ENCODE peak calls at places on chromosomes 3 and 15, in nine cellular contexts. One of them, this sample, is unnamed.

GRCh38 chr3:98587654-98588532 is 5.5 kb downstream of the CPOX start:
- DNase-seq in amniotic stem cell: peak; percentile 18
- DNase-seq in NCI-H510A treated with DMSO at 0.1 percent for 48 hours: no peak
- DNase-seq in AG09309: no peak
- DNase-seq in fibroblast of lung: no peak
- DNase-seq in ELR: no peak
- DNase-seq in NCI-H748 treated with DMSO at 0.1 percent for 48 hours: no peak
- DNase-seq in IMR-90: peak; percentile 29
- DNase-seq in Calu3: no peak
- DNase-seq in this sample: no peak

GRCh38 chr15:85600001-85600400 is 194.7 kb downstream of the KLHL25 start:
- DNase-seq in Calu3: no peak
- DNase-seq in amniotic stem cell: no peak
- DNase-seq in IMR-90: no peak
- DNase-seq in ELR: no peak
- DNase-seq in NCI-H748 treated with DMSO at 0.1 percent for 48 hours: no peak
- DNase-seq in AG09309: no peak
- DNase-seq in NCI-H510A treated with DMSO at 0.1 percent for 48 hours: no peak
- DNase-seq in fibroblast of lung: no peak
- DNase-seq in this sample: no peak

GRCh38 chr3:39631136-39631535 is 163.7 kb downstream of the MOBP start:
- DNase-seq in Calu3: no peak
- DNase-seq in fibroblast of lung: no peak
- DNase-seq in AG09309: no peak
- DNase-seq in NCI-H748 treated with DMSO at 0.1 percent for 48 hours: no peak
- DNase-seq in ELR: no peak
- DNase-seq in NCI-H510A treated with DMSO at 0.1 percent for 48 hours: no peak
- DNase-seq in amniotic stem cell: no peak
- DNase-seq in IMR-90: no peak
- DNase-seq in this sample: no peak

GRCh38 chr3:175656451-175656850 is 797.3 kb downstream of the NAALADL2 start:
- DNase-seq in fibroblast of lung: no peak
- DNase-seq in AG09309: no peak
- DNase-seq in ELR: no peak
- DNase-seq in IMR-90: no peak
- DNase-seq in NCI-H748 treated with DMSO at 0.1 percent for 48 hours: no peak
- DNase-seq in NCI-H510A treated with DMSO at 0.1 percent for 48 hours: no peak
- DNase-seq in amniotic stem cell: no peak
- DNase-seq in Calu3: no peak
- DNase-seq in this sample: no peak

GRCh38 chr3:53708001-53708621 is 138.1 kb downstream of the CHDH start:
- DNase-seq in NCI-H748 treated with DMSO at 0.1 percent for 48 hours: peak; percentile 9
- DNase-seq in NCI-H510A treated with DMSO at 0.1 percent for 48 hours: peak; percentile 77
- DNase-seq in IMR-90: no peak
- DNase-seq in fibroblast of lung: no peak
- DNase-seq in ELR: no peak
- DNase-seq in amniotic stem cell: no peak
- DNase-seq in AG09309: no peak
- DNase-seq in Calu3: no peak
- DNase-seq in this sample: peak; percentile 12

GRCh38 chr3:164267031-164267430 is 811.3 kb downstream of the SI start:
- DNase-seq in fibroblast of lung: no peak
- DNase-seq in AG09309: no peak
- DNase-seq in Calu3: no peak
- DNase-seq in IMR-90: no peak
- DNase-seq in ELR: no peak
- DNase-seq in NCI-H748 treated with DMSO at 0.1 percent for 48 hours: no peak
- DNase-seq in NCI-H510A treated with DMSO at 0.1 percent for 48 hours: no peak
- DNase-seq in amniotic stem cell: no peak
- DNase-seq in this sample: no peak

GRCh38 chr3:12557472-12558105 is 702 bp downstream of the MKRN2 start:
- DNase-seq in ELR: peak; percentile 51
- DNase-seq in fibroblast of lung: peak; percentile 68
- DNase-seq in NCI-H510A treated with DMSO at 0.1 percent for 48 hours: peak; percentile 12
- DNase-seq in Calu3: no peak
- DNase-seq in AG09309: no peak
- DNase-seq in IMR-90: peak; percentile 59
- DNase-seq in NCI-H748 treated with DMSO at 0.1 percent for 48 hours: no peak
- DNase-seq in amniotic stem cell: no peak
- DNase-seq in this sample: no peak

GRCh38 chr3:164095279-164095678 is 983.0 kb downstream of the SI start:
- DNase-seq in Calu3: no peak
- DNase-seq in amniotic stem cell: no peak
- DNase-seq in NCI-H510A treated with DMSO at 0.1 percent for 48 hours: no peak
- DNase-seq in ELR: peak; percentile 11
- DNase-seq in AG09309: no peak
- DNase-seq in IMR-90: no peak
- DNase-seq in NCI-H748 treated with DMSO at 0.1 percent for 48 hours: no peak
- DNase-seq in fibroblast of lung: no peak
- DNase-seq in this sample: no peak

GRCh38 chr3:50926868-50927267 is 252.1 kb downstream of the DOCK3 start:
- DNase-seq in NCI-H748 treated with DMSO at 0.1 percent for 48 hours: no peak
- DNase-seq in fibroblast of lung: no peak
- DNase-seq in amniotic stem cell: no peak
- DNase-seq in Calu3: no peak
- DNase-seq in AG09309: no peak
- DNase-seq in NCI-H510A treated with DMSO at 0.1 percent for 48 hours: no peak
- DNase-seq in IMR-90: no peak
- DNase-seq in ELR: no peak
- DNase-seq in this sample: no peak

GRCh38 chr15:70480196-70480856 is 283.0 kb downstream of the UACA start:
- DNase-seq in IMR-90: no peak
- DNase-seq in NCI-H748 treated with DMSO at 0.1 percent for 48 hours: no peak
- DNase-seq in NCI-H510A treated with DMSO at 0.1 percent for 48 hours: no peak
- DNase-seq in Calu3: no peak
- DNase-seq in fibroblast of lung: no peak
- DNase-seq in AG09309: no peak
- DNase-seq in ELR: peak; percentile 26
- DNase-seq in amniotic stem cell: no peak
- DNase-seq in this sample: no peak

GRCh38 chr3:129386984-129387383 is 41.5 kb downstream of the EFCAB12 start:
- DNase-seq in NCI-H748 treated with DMSO at 0.1 percent for 48 hours: no peak
- DNase-seq in amniotic stem cell: no peak
- DNase-seq in AG09309: no peak
- DNase-seq in NCI-H510A treated with DMSO at 0.1 percent for 48 hours: no peak
- DNase-seq in ELR: no peak
- DNase-seq in Calu3: no peak
- DNase-seq in fibroblast of lung: no peak
- DNase-seq in IMR-90: no peak
- DNase-seq in this sample: no peak

GRCh38 chr3:124858275-124858674 is 28.9 kb downstream of the ITGB5 start:
- DNase-seq in AG09309: no peak
- DNase-seq in amniotic stem cell: no peak
- DNase-seq in fibroblast of lung: peak; percentile 58
- DNase-seq in IMR-90: peak; percentile 54
- DNase-seq in ELR: peak; percentile 63
- DNase-seq in Calu3: no peak
- DNase-seq in NCI-H510A treated with DMSO at 0.1 percent for 48 hours: no peak
- DNase-seq in NCI-H748 treated with DMSO at 0.1 percent for 48 hours: no peak
- DNase-seq in this sample: no peak

GRCh38 chr3:96319176-96319575 is 495.2 kb upstream of the EPHA6 start:
- DNase-seq in Calu3: no peak
- DNase-seq in ELR: no peak
- DNase-seq in NCI-H748 treated with DMSO at 0.1 percent for 48 hours: no peak
- DNase-seq in NCI-H510A treated with DMSO at 0.1 percent for 48 hours: no peak
- DNase-seq in IMR-90: no peak
- DNase-seq in amniotic stem cell: no peak
- DNase-seq in fibroblast of lung: no peak
- DNase-seq in AG09309: no peak
- DNase-seq in this sample: no peak

GRCh38 chr3:67384790-67385397 is 269.5 kb downstream of the SUCLG2 start:
- DNase-seq in AG09309: no peak
- DNase-seq in ELR: peak; percentile 62
- DNase-seq in Calu3: peak; percentile 18
- DNase-seq in NCI-H510A treated with DMSO at 0.1 percent for 48 hours: peak; percentile 31
- DNase-seq in IMR-90: peak; percentile 50
- DNase-seq in NCI-H748 treated with DMSO at 0.1 percent for 48 hours: peak; percentile 16
- DNase-seq in amniotic stem cell: no peak
- DNase-seq in fibroblast of lung: peak; percentile 57
- DNase-seq in this sample: no peak

GRCh38 chr15:97009036-97009555 is 678.6 kb downstream of the NR2F2 start:
- DNase-seq in Calu3: no peak
- DNase-seq in NCI-H510A treated with DMSO at 0.1 percent for 48 hours: no peak
- DNase-seq in AG09309: no peak
- DNase-seq in amniotic stem cell: no peak
- DNase-seq in fibroblast of lung: peak; percentile 9
- DNase-seq in IMR-90: no peak
- DNase-seq in ELR: peak; percentile 34
- DNase-seq in NCI-H748 treated with DMSO at 0.1 percent for 48 hours: no peak
- DNase-seq in this sample: peak; percentile 52

GRCh38 chr3:64016941-64017620 is 6.2 kb downstream of the PSMD6 start:
- DNase-seq in ELR: no peak
- DNase-seq in amniotic stem cell: no peak
- DNase-seq in Calu3: no peak
- DNase-seq in IMR-90: no peak
- DNase-seq in NCI-H510A treated with DMSO at 0.1 percent for 48 hours: no peak
- DNase-seq in fibroblast of lung: no peak
- DNase-seq in NCI-H748 treated with DMSO at 0.1 percent for 48 hours: no peak
- DNase-seq in AG09309: no peak
- DNase-seq in this sample: no peak

GRCh38 chr3:65027335-65027734 is 339.5 kb upstream of the ADAMTS9 start:
- DNase-seq in AG09309: no peak
- DNase-seq in Calu3: no peak
- DNase-seq in fibroblast of lung: no peak
- DNase-seq in amniotic stem cell: no peak
- DNase-seq in NCI-H510A treated with DMSO at 0.1 percent for 48 hours: no peak
- DNase-seq in NCI-H748 treated with DMSO at 0.1 percent for 48 hours: no peak
- DNase-seq in ELR: no peak
- DNase-seq in IMR-90: no peak
- DNase-seq in this sample: no peak

GRCh38 chr15:74173545-74174215 is at the start of gene ISLR:
- DNase-seq in IMR-90: peak; percentile 8
- DNase-seq in NCI-H510A treated with DMSO at 0.1 percent for 48 hours: no peak
- DNase-seq in NCI-H748 treated with DMSO at 0.1 percent for 48 hours: no peak
- DNase-seq in AG09309: peak; percentile 51
- DNase-seq in Calu3: no peak
- DNase-seq in ELR: no peak
- DNase-seq in fibroblast of lung: peak; percentile 76
- DNase-seq in amniotic stem cell: no peak
- DNase-seq in this sample: no peak

This sample was measured in NCI-H345.